ENCODE peak calls at places on chromosome 21, in six cellular contexts. Q is esophagus squamous epithelium, C is suprapubic skin, Z is adrenal gland, E is OCI-LY7, G is pancreas. D is an unnamed sample. For H3K4me1, the result is how much of the 10 kb centered on the place peaks cover.

GRCh38 chr21:38839683-38840286 is 34.1 kb downstream of the ETS2 start:
- DNase-seq in Q (no peak), E (no peak), C (no peak), G (no peak), Z (no peak), D (no peak)

GRCh38 chr21:26469789-26470188 is 103.3 kb downstream of the CYYR1 start:
- DNase-seq in C (no peak), E (no peak), Q (no peak), G (no peak), Z (peak), D (no peak)

GRCh38 chr21:10272216-10272615 is 249.2 kb upstream of the TPTE start:
- DNase-seq in Q (no peak), C (peak), G (peak), Z (no peak), E (no peak), D (no peak)

GRCh38 chr21:16082038-16082816 is 352.4 kb downstream of the USP25 start:
- DNase-seq in C (no peak), G (no peak), Q (no peak), E (peak), Z (no peak), D (no peak)

GRCh38 chr21:25396135-25396711 is 211.1 kb downstream of the MRPL39 start:
- DNase-seq in C (no peak), Z (no peak), G (no peak), Q (no peak), E (no peak), D (no peak)

GRCh38 chr21:25871566-25871965 is 136.8 kb downstream of the GABPA start:
- DNase-seq in Z (no peak), Q (no peak), C (no peak), G (no peak), E (peak), D (no peak)

GRCh38 chr21:28426545-28426944 is 566.1 kb downstream of the LTN1 start:
- DNase-seq in E (no peak), C (no peak), G (no peak), Q (no peak), Z (no peak), D (no peak)

GRCh38 chr21:27424601-27425000 is 457.7 kb upstream of the ADAMTS5 start:
- DNase-seq in G (no peak), Z (no peak), E (no peak), Q (no peak), C (no peak), D (no peak)

GRCh38 chr21:27246741-27247140 is 279.9 kb upstream of the ADAMTS5 start:
- DNase-seq in G (no peak), C (no peak), Q (no peak), E (no peak), Z (no peak), D (no peak)

GRCh38 chr21:46011267-46011967 is 29.8 kb downstream of the COL6A1 start:
- DNase-seq in C (no peak), Z (no peak), G (no peak), E (no peak), Q (no peak), D (no peak)

GRCh38 chr21:16768096-16768495 is 744.7 kb upstream of the CXADR start:
- DNase-seq in Q (no peak), G (no peak), E (no peak), C (no peak), Z (no peak), D (no peak)

GRCh38 chr21:33169360-33169759 is 60.4 kb upstream of the IFNAR2 start:
- DNase-seq in G (no peak), E (peak), C (no peak), Z (no peak), Q (no peak), D (no peak)

GRCh38 chr21:26844258-26845065 is 747 bp downstream of the ADAMTS1 start:
- DNase-seq in G (peak), Z (peak), E (no peak), C (no peak), Q (no peak), D (peak)

GRCh38 chr21:38377165-38378093 is 120.6 kb downstream of the KCNJ15 start:
- DNase-seq in Q (no peak), E (no peak), C (no peak), G (no peak), Z (no peak), D (no peak)

GRCh38 chr21:28283652-28284490 is 708.8 kb downstream of the LTN1 start:
- DNase-seq in E (no peak), C (no peak), Q (no peak), Z (no peak), G (peak), D (no peak)

GRCh38 chr21:18153063-18153462 is 91.6 kb upstream of the CHODL start:
- DNase-seq in E (no peak), Z (no peak), C (no peak), G (no peak), Q (no peak), D (no peak)

GRCh38 chr21:46052703-46053651 is 44.9 kb upstream of the COL6A2 start:
- DNase-seq in C (no peak), Z (no peak), Q (no peak), G (no peak), E (no peak), D (peak)

GRCh38 chr21:28311776-28312175 is 680.9 kb downstream of the LTN1 start:
- DNase-seq in C (no peak), E (no peak), Z (no peak), G (no peak), Q (no peak), D (no peak)

GRCh38 chr21:38956006-38956405 is 150.3 kb downstream of the ETS2 start:
- DNase-seq in C (no peak), Q (no peak), Z (no peak), E (no peak), G (no peak), D (no peak)

GRCh38 chr21:23507501-23507900 is 2099.8 kb downstream of the MRPL39 start:
- DNase-seq in E (no peak), Q (no peak), Z (no peak), C (no peak), G (no peak), D (no peak)

GRCh38 chr21:40454057-40454456 is 392.9 kb downstream of the DSCAM start:
- DNase-seq in C (no peak), G (no peak), E (no peak), Z (no peak), Q (no peak), D (no peak)

GRCh38 chr21:39763282-39763970 is 18.4 kb downstream of the IGSF5 start:
- DNase-seq in Q (no peak), Z (no peak), E (no peak), G (no peak), C (no peak), D (no peak)

GRCh38 chr21:27306821-27307746 is 340.2 kb upstream of the ADAMTS5 start:
- DNase-seq in Q (no peak), G (no peak), C (no peak), Z (no peak), E (no peak), D (no peak)

GRCh38 chr21:39664586-39664985 is 51.8 kb downstream of the B3GALT5 start:
- DNase-seq in Z (no peak), C (no peak), Q (no peak), G (no peak), E (no peak), D (no peak)

GRCh38 chr21:26148834-26149354 is 21.7 kb downstream of the APP start:
- DNase-seq in Q (no peak), E (no peak), G (no peak), C (no peak), Z (no peak), D (peak)

GRCh38 chr21:45962531-45963224 is 18.9 kb upstream of the COL6A1 start:
- DNase-seq in C (no peak), Z (no peak), G (no peak), E (no peak), Q (no peak), D (no peak)

DNA sequence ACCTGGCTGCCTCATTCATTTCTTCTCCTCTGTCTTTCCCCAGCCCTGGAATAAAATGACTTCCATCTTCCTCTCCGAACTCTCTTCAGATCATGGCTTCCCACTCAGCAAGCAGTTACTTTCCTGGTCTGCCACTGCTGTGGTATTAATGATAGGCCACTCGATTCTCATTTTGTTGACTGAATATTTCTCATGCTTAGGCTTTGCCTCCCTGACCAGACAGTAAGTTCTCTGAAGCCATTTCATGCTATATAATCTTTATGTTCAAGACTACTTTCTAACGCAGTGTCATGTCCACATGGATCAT is 20.7 kb downstream of the RUNX1 start:
- DNase-seq in G (no peak), C (no peak), Q (no peak), Z (no peak), E (no peak), D (no peak)
- H3K4me1 ChIP-seq in G (under half), C (under half), Q (under half), Z (under half), E (half or more), D (under half)

GRCh38 chr21:31576428-31576827 is 83.1 kb upstream of the SOD1 start:
- DNase-seq in Z (no peak), Q (no peak), E (no peak), C (no peak), G (no peak), D (no peak)

GRCh38 chr21:31573217-31573616 is 86.3 kb upstream of the SOD1 start:
- DNase-seq in G (no peak), Q (no peak), E (no peak), Z (no peak), C (no peak), D (no peak)

GRCh38 chr21:31571879-31572278 is 87.6 kb upstream of the SOD1 start:
- DNase-seq in Z (no peak), Q (no peak), G (no peak), E (no peak), C (no peak), D (no peak)

GRCh38 chr21:31580866-31581276 is 78.6 kb upstream of the SOD1 start:
- DNase-seq in C (no peak), G (peak), E (peak), Z (peak), Q (no peak), D (peak)

GRCh38 chr21:31577280-31577679 is 82.2 kb upstream of the SOD1 start:
- DNase-seq in E (no peak), Z (no peak), Q (no peak), G (no peak), C (no peak), D (no peak)
- H3K27ac ChIP-seq in E (no peak), Z (no peak), Q (no peak), G (no peak), C (no peak), D (no peak)

GRCh38 chr21:41759214-41759840 is 7.5 kb downstream of the RIPK4 start:
- DNase-seq in C (no peak), Z (no peak), Q (no peak), E (no peak), G (no peak), D (no peak)
- H3K4me1 ChIP-seq in C (under half), Z (under half), Q (half or more), E (under half), G (under half), D (under half)

GRCh38 chr21:42614811-42615342 is 38.5 kb upstream of the PDE9A start:
- DNase-seq in C (peak), E (peak), Z (no peak), Q (no peak), G (peak), D (no peak)
- H3K27ac ChIP-seq in C (peak), E (no peak), Z (no peak), Q (peak), G (peak), D (no peak)

GRCh38 chr21:34580181-34580700 is 34.7 kb downstream of the RCAN1 start:
- DNase-seq in G (no peak), E (no peak), Z (peak), Q (no peak), C (no peak), D (no peak)
- H3K4me1 ChIP-seq in G (under half), E (under half), Z (under half), Q (half or more), C (under half), D (under half)

DNA sequence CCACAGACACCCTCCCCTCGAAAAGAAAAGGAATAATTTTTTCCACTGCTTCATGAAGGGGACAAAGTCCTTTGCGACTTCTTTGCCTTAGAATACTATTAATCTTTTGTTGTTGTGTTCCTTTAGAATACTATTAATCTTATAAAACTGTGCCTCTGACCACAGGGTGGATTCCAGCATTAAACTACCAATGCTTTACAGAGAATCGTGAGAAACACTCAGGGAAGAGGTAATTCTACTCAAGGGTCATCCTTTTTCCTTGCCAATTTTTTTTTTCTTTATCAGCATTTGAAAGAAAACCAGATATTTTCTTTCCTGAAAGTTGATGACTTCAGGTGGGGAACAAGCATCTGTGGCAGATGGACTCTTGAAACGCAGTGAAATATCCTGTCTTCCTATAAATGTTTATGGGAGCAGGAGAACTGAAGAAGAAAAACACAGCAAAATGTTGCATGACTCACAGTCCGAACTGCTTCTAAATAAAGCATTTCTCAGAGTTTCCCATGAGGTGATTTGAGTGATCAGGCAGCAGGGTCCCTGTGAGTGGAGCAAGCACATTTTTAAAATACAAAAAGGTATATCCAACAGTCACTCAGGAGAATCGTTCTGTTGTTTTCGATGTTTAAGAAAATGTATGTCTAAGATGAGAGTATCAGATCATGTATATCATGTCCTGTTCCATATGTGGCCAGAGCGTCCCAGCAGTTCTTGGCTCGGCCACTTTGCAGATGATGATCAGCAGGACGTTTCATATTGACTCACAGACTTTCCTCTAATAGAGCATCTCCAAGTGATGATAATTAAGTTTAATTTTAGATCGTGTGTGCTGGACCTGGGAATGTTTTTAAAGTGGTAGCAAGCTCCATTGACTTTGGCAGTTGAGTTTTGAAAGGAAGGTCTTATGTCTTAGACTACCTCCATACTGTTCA is 154.3 kb upstream of the RUNX1 start:
- DNase-seq in Z (no peak), E (no peak), C (no peak), Q (no peak), G (no peak), D (no peak)
- H3K27ac ChIP-seq in Z (no peak), E (no peak), C (no peak), Q (no peak), G (peak), D (no peak)

GRCh38 chr21:15054606-15055239 is 10.1 kb downstream of the NRIP1 start:
- DNase-seq in E (no peak), C (no peak), Z (no peak), G (no peak), Q (no peak), D (no peak)
- H3K4me1 ChIP-seq in E (under half), C (half or more), Z (under half), G (under half), Q (half or more), D (under half)

GRCh38 chr21:42703936-42704335 is 50.5 kb downstream of the PDE9A start:
- DNase-seq in Q (no peak), C (no peak), E (no peak), Z (no peak), G (no peak), D (no peak)

GRCh38 chr21:42704861-42705260 is 51.4 kb downstream of the PDE9A start:
- DNase-seq in Q (no peak), C (no peak), G (no peak), E (no peak), Z (no peak), D (no peak)

GRCh38 chr21:42703173-42703908 is 49.9 kb downstream of the PDE9A start:
- DNase-seq in G (no peak), E (no peak), Q (no peak), Z (no peak), C (no peak), D (no peak)

GRCh38 chr21:42701706-42702456 is 48.5 kb downstream of the PDE9A start:
- DNase-seq in E (no peak), C (no peak), Q (no peak), G (no peak), Z (no peak), D (no peak)

GRCh38 chr21:42702720-42703119 is 49.3 kb downstream of the PDE9A start:
- DNase-seq in Z (no peak), E (no peak), Q (no peak), C (no peak), G (no peak), D (no peak)
- H3K27ac ChIP-seq in Z (no peak), E (no peak), Q (no peak), C (no peak), G (no peak), D (no peak)

GRCh38 chr21:44708213-44708865 is 3.0 kb downstream of the TSPEAR start:
- DNase-seq in G (no peak), E (no peak), Z (peak), Q (no peak), C (peak), D (peak)
- H3K4me1 ChIP-seq in G (under half), E (under half), Z (under half), Q (under half), C (under half), D (half or more)